ENCODE peak calls at places on chromosome 3, in six cellular contexts. K is activated CD4-positive, alpha-beta T cell treated with anti-CD3 and anti-CD28 coated beads, Interleukin-2, amount 50 U/mL, for 1 hour; T is left cardiac atrium; R is T-helper 1 cell; F is stimulated activated CD8-positive, alpha-beta memory T cell treated with anti-CD3 and anti-CD28 coated beads, Interleukin-7, amount 100 ng/mL, for 4 hours; W is CD8-positive, alpha-beta T cell. I is an unnamed sample.

GRCh38 chr3:16203671-16204629 is 29.5 kb downstream of the GALNT15 start:
- DNase-seq in K (no peak), T (no peak), R (no peak), F (no peak), W (no peak), I (no peak)

GRCh38 chr3:126132751-126133511 is 47.5 kb downstream of the ALDH1L1 start:
- DNase-seq in K (no peak), T (peak; percentile 2), R (no peak), F (no peak), W (peak; percentile 2), I (no peak)

GRCh38 chr3:6504385-6504784 is 356.5 kb upstream of the GRM7 start:
- DNase-seq in K (no peak), T (no peak), R (no peak), F (no peak), W (no peak), I (no peak)

GRCh38 chr3:74617786-74618185 is 3.3 kb upstream of the CNTN3 start:
- DNase-seq in K (no peak), T (no peak), R (no peak), F (no peak), W (no peak), I (no peak)

GRCh38 chr3:45572755-45573154 is 21.8 kb upstream of the LIMD1 start:
- DNase-seq in K (no peak), T (no peak), R (no peak), F (no peak), W (no peak), I (no peak)

GRCh38 chr3:43001556-43002121 is 22.5 kb downstream of the GASK1A start:
- DNase-seq in K (no peak), T (no peak), R (no peak), F (no peak), W (no peak), I (no peak)

GRCh38 chr3:188001926-188002325 is 152.0 kb upstream of the LPP start:
- DNase-seq in K (no peak), T (no peak), R (no peak), F (no peak), W (no peak), I (no peak)

GRCh38 chr3:21795863-21796392 is 44.9 kb upstream of the ZNF385D start:
- DNase-seq in K (no peak), T (no peak), R (no peak), F (no peak), W (no peak), I (no peak)

GRCh38 chr3:59425942-59426341 is 376.1 kb upstream of the CFAP20DC start:
- DNase-seq in K (peak; percentile 39), T (no peak), R (no peak), F (peak; percentile 45), W (peak; percentile 52), I (no peak)

GRCh38 chr3:186247821-186248814 is 113.9 kb downstream of the DGKG start:
- DNase-seq in K (no peak), T (no peak), R (no peak), F (no peak), W (no peak), I (no peak)

GRCh38 chr3:27345493-27345892 is 23.7 kb downstream of the NEK10 start:
- DNase-seq in K (no peak), T (no peak), R (no peak), F (no peak), W (no peak), I (no peak)

GRCh38 chr3:38283810-38284775 is 2.0 kb downstream of the SLC22A14 start:
- DNase-seq in K (no peak), T (no peak), R (no peak), F (no peak), W (no peak), I (no peak)

GRCh38 chr3:60660026-60660425 is 591.2 kb downstream of the FHIT start:
- DNase-seq in K (no peak), T (no peak), R (no peak), F (no peak), W (no peak), I (no peak)

GRCh38 chr3:182533394-182533793 is 259.9 kb upstream of the ATP11B start:
- DNase-seq in K (no peak), T (no peak), R (no peak), F (no peak), W (no peak), I (no peak)

GRCh38 chr3:129023909-129024308 is 22.8 kb downstream of the EFCC1 start:
- DNase-seq in K (no peak), T (no peak), R (no peak), F (no peak), W (no peak), I (no peak)

GRCh38 chr3:181796641-181797040 is 84.9 kb downstream of the SOX2 start:
- DNase-seq in K (no peak), T (no peak), R (no peak), F (no peak), W (no peak), I (no peak)

GRCh38 chr3:158260392-158260791 is 150.5 kb downstream of the RSRC1 start:
- DNase-seq in K (no peak), T (no peak), R (no peak), F (no peak), W (no peak), I (no peak)

GRCh38 chr3:195180490-195181106 is 90.4 kb downstream of the XXYLT1 start:
- DNase-seq in K (no peak), T (no peak), R (no peak), F (no peak), W (no peak), I (no peak)

GRCh38 chr3:157469571-157470294 is 33.1 kb downstream of the PTX3 start:
- DNase-seq in K (no peak), T (no peak), R (no peak), F (no peak), W (no peak), I (no peak)

GRCh38 chr3:117997201-117998049 is 1037.2 kb downstream of the IGSF11 start:
- DNase-seq in K (peak; percentile 13), T (peak; percentile 76), R (no peak), F (no peak), W (no peak), I (peak; percentile 23)

GRCh38 chr3:119628816-119629445 is 31.2 kb downstream of the PLA1A start:
- DNase-seq in K (no peak), T (no peak), R (no peak), F (no peak), W (no peak), I (peak; percentile 63)

GRCh38 chr3:152737021-152737908 is 97.7 kb upstream of the P2RY1 start:
- DNase-seq in K (no peak), T (peak; percentile 32), R (no peak), F (no peak), W (no peak), I (no peak)

GRCh38 chr3:71245052-71245488 is 338.5 kb downstream of the FOXP1 start:
- DNase-seq in K (no peak), T (no peak), R (no peak), F (no peak), W (no peak), I (no peak)

GRCh38 chr3:71103430-71103881 is 480.1 kb downstream of the FOXP1 start:
- DNase-seq in K (no peak), T (peak; percentile 70), R (no peak), F (no peak), W (no peak), I (no peak)

GRCh38 chr3:117149577-117149976 is 440.0 kb downstream of the TUSC7 start:
- DNase-seq in K (no peak), T (no peak), R (no peak), F (no peak), W (no peak), I (no peak)

I was measured in B cell.